ENCODE peak calls at places on chromosomes 12 and 14, in nine cellular contexts. One of them, this sample, is unnamed.
A peak's percentile ranks its signal among the peaks of the same experiment; 100 is the strongest.

GRCh38 chr14:51006781-51007211 is 62.5 kb upstream of the PYGL start:
- DNase-seq in PC-3: peak; percentile 86
- DNase-seq in MM.1S: no peak
- DNase-seq in PC-9: no peak
- DNase-seq in SK-N-SH: peak; percentile 64
- DNase-seq in GM23248: peak; percentile 95
- DNase-seq in HCT116: no peak
- DNase-seq in GM23338: no peak
- DNase-seq in Karpas-422: no peak
- DNase-seq in this sample: no peak

GRCh38 chr12:131152587-131152986 is 198.9 kb downstream of the ADGRD1 start:
- DNase-seq in PC-9: no peak
- DNase-seq in Karpas-422: no peak
- DNase-seq in SK-N-SH: no peak
- DNase-seq in GM23338: no peak
- DNase-seq in PC-3: no peak
- DNase-seq in MM.1S: no peak
- DNase-seq in GM23248: no peak
- DNase-seq in HCT116: no peak
- DNase-seq in this sample: no peak

GRCh38 chr12:116958402-116959197 is 47.9 kb downstream of the FBXW8 start:
- DNase-seq in MM.1S: no peak
- DNase-seq in PC-3: peak; percentile 97
- DNase-seq in PC-9: no peak
- DNase-seq in SK-N-SH: no peak
- DNase-seq in GM23248: peak; percentile 23
- DNase-seq in Karpas-422: no peak
- DNase-seq in GM23338: no peak
- DNase-seq in HCT116: no peak
- DNase-seq in this sample: no peak

GRCh38 chr14:69855180-69855817 is 23.9 kb upstream of the SMOC1 start:
- DNase-seq in GM23248: no peak
- DNase-seq in Karpas-422: no peak
- DNase-seq in PC-9: no peak
- DNase-seq in PC-3: no peak
- DNase-seq in HCT116: no peak
- DNase-seq in SK-N-SH: no peak
- DNase-seq in MM.1S: no peak
- DNase-seq in GM23338: no peak
- DNase-seq in this sample: no peak

GRCh38 chr14:23578560-23579310 is at the start of gene JPH4:
- DNase-seq in SK-N-SH: peak; percentile 89
- DNase-seq in MM.1S: no peak
- DNase-seq in GM23248: no peak
- DNase-seq in PC-9: no peak
- DNase-seq in PC-3: no peak
- DNase-seq in HCT116: no peak
- DNase-seq in Karpas-422: no peak
- DNase-seq in GM23338: peak; percentile 79
- DNase-seq in this sample: peak; percentile 35

GRCh38 chr12:49923878-49924610 is 20.3 kb upstream of the FAIM2 start:
- DNase-seq in SK-N-SH: no peak
- DNase-seq in Karpas-422: no peak
- DNase-seq in PC-3: no peak
- DNase-seq in GM23248: peak; percentile 23
- DNase-seq in MM.1S: no peak
- DNase-seq in GM23338: no peak
- DNase-seq in HCT116: no peak
- DNase-seq in PC-9: no peak
- DNase-seq in this sample: no peak

GRCh38 chr14:31060253-31060875 is 34.2 kb upstream of the STRN3 start:
- DNase-seq in HCT116: no peak
- DNase-seq in Karpas-422: no peak
- DNase-seq in PC-3: no peak
- DNase-seq in SK-N-SH: no peak
- DNase-seq in PC-9: no peak
- DNase-seq in MM.1S: no peak
- DNase-seq in GM23338: peak; percentile 47
- DNase-seq in GM23248: no peak
- DNase-seq in this sample: peak; percentile 16

GRCh38 chr12:83365317-83365716 is 678.6 kb downstream of the TMTC2 start:
- DNase-seq in PC-3: no peak
- DNase-seq in GM23248: no peak
- DNase-seq in HCT116: no peak
- DNase-seq in Karpas-422: no peak
- DNase-seq in MM.1S: no peak
- DNase-seq in SK-N-SH: no peak
- DNase-seq in PC-9: no peak
- DNase-seq in GM23338: no peak
- DNase-seq in this sample: no peak

GRCh38 chr12:108609535-108610335 is 11.9 kb upstream of the TMEM119 start:
- DNase-seq in GM23338: no peak
- DNase-seq in PC-3: no peak
- DNase-seq in GM23248: peak; percentile 93
- DNase-seq in SK-N-SH: peak; percentile 68
- DNase-seq in MM.1S: no peak
- DNase-seq in PC-9: no peak
- DNase-seq in Karpas-422: no peak
- DNase-seq in HCT116: no peak
- DNase-seq in this sample: peak; percentile 80

GRCh38 chr14:23056257-23056955 is 914 bp downstream of the CDH24 start:
- DNase-seq in GM23338: peak; percentile 87
- DNase-seq in GM23248: peak; percentile 81
- DNase-seq in MM.1S: peak; percentile 64
- DNase-seq in HCT116: peak; percentile 81
- DNase-seq in SK-N-SH: peak; percentile 87
- DNase-seq in PC-9: peak; percentile 71
- DNase-seq in PC-3: peak; percentile 80
- DNase-seq in Karpas-422: peak; percentile 92
- DNase-seq in this sample: peak; percentile 84

GRCh38 chr14:70635971-70636595 is 5.6 kb upstream of the TTC9 start:
- DNase-seq in HCT116: peak; percentile 58
- DNase-seq in MM.1S: no peak
- DNase-seq in Karpas-422: no peak
- DNase-seq in GM23248: no peak
- DNase-seq in PC-3: peak; percentile 82
- DNase-seq in PC-9: no peak
- DNase-seq in GM23338: no peak
- DNase-seq in SK-N-SH: no peak
- DNase-seq in this sample: peak; percentile 11

GRCh38 chr14:106141242-106142220 is 615.1 kb downstream of the TMEM121 start:
- DNase-seq in PC-9: no peak
- DNase-seq in MM.1S: no peak
- DNase-seq in SK-N-SH: peak; percentile 20
- DNase-seq in PC-3: no peak
- DNase-seq in GM23338: no peak
- DNase-seq in Karpas-422: peak; percentile 57
- DNase-seq in HCT116: no peak
- DNase-seq in GM23248: no peak
- DNase-seq in this sample: no peak

GRCh38 chr12:47038270-47038748 is 41.1 kb upstream of the PCED1B start:
- DNase-seq in MM.1S: no peak
- DNase-seq in Karpas-422: no peak
- DNase-seq in PC-9: no peak
- DNase-seq in SK-N-SH: no peak
- DNase-seq in GM23338: no peak
- DNase-seq in GM23248: no peak
- DNase-seq in PC-3: peak; percentile 87
- DNase-seq in HCT116: no peak
- DNase-seq in this sample: peak; percentile 34

GRCh38 chr14:53325176-53325806 is 172.2 kb upstream of the DDHD1 start:
- DNase-seq in GM23248: peak; percentile 9
- DNase-seq in PC-9: no peak
- DNase-seq in GM23338: peak; percentile 69
- DNase-seq in SK-N-SH: peak; percentile 7
- DNase-seq in Karpas-422: peak; percentile 65
- DNase-seq in MM.1S: no peak
- DNase-seq in PC-3: peak; percentile 27
- DNase-seq in HCT116: no peak
- DNase-seq in this sample: no peak

GRCh38 chr14:55454264-55455151 is 14.1 kb upstream of the TBPL2 start:
- DNase-seq in SK-N-SH: peak; percentile 79
- DNase-seq in PC-9: peak; percentile 60
- DNase-seq in Karpas-422: no peak
- DNase-seq in HCT116: peak; percentile 83
- DNase-seq in GM23248: peak; percentile 64
- DNase-seq in PC-3: peak; percentile 96
- DNase-seq in MM.1S: no peak
- DNase-seq in GM23338: no peak
- DNase-seq in this sample: peak; percentile 72

GRCh38 chr12:110042260-110042659 is 6.1 kb downstream of the C12orf76 start:
- DNase-seq in GM23338: no peak
- DNase-seq in PC-9: no peak
- DNase-seq in MM.1S: no peak
- DNase-seq in GM23248: no peak
- DNase-seq in HCT116: no peak
- DNase-seq in SK-N-SH: no peak
- DNase-seq in PC-3: no peak
- DNase-seq in Karpas-422: no peak
- DNase-seq in this sample: no peak

GRCh38 chr12:132330549-132330881 is 1.1 kb upstream of the GALNT9 start:
- DNase-seq in Karpas-422: no peak
- DNase-seq in GM23338: no peak
- DNase-seq in PC-9: no peak
- DNase-seq in MM.1S: no peak
- DNase-seq in SK-N-SH: no peak
- DNase-seq in HCT116: no peak
- DNase-seq in GM23248: no peak
- DNase-seq in PC-3: no peak
- DNase-seq in this sample: no peak
- H3K27me3 ChIP-seq in Karpas-422: no peaks in the 10 kb centered on the region
- H3K27me3 ChIP-seq in GM23338: peaks cover 33% of the 10 kb centered on the region
- H3K27me3 ChIP-seq in PC-9: peaks cover 84% of the 10 kb centered on the region
- H3K27me3 ChIP-seq in MM.1S: peaks cover 15% of the 10 kb centered on the region
- H3K27me3 ChIP-seq in SK-N-SH: peaks cover 87% of the 10 kb centered on the region
- H3K27me3 ChIP-seq in HCT116: no peaks in the 10 kb centered on the region
- H3K27me3 ChIP-seq in GM23248: peaks cover 18% of the 10 kb centered on the region
- H3K27me3 ChIP-seq in PC-3: peaks cover 58% of the 10 kb centered on the region
- H3K27me3 ChIP-seq in this sample: peaks cover 63% of the 10 kb centered on the region

GRCh38 chr12:12278899-12279298 is 12.1 kb upstream of the LRP6 start:
- DNase-seq in Karpas-422: no peak
- DNase-seq in GM23248: peak; percentile 83
- DNase-seq in PC-3: no peak
- DNase-seq in MM.1S: no peak
- DNase-seq in GM23338: no peak
- DNase-seq in SK-N-SH: no peak
- DNase-seq in HCT116: no peak
- DNase-seq in PC-9: no peak
- DNase-seq in this sample: no peak

GRCh38 chr12:12281134-12281533 is 14.3 kb upstream of the LRP6 start:
- DNase-seq in PC-9: no peak
- DNase-seq in SK-N-SH: no peak
- DNase-seq in MM.1S: no peak
- DNase-seq in Karpas-422: no peak
- DNase-seq in GM23248: no peak
- DNase-seq in PC-3: no peak
- DNase-seq in GM23338: no peak
- DNase-seq in HCT116: no peak
- DNase-seq in this sample: no peak

GRCh38 chr12:12282202-12282601 is 15.4 kb upstream of the LRP6 start:
- DNase-seq in SK-N-SH: no peak
- DNase-seq in Karpas-422: no peak
- DNase-seq in GM23248: no peak
- DNase-seq in MM.1S: no peak
- DNase-seq in PC-3: no peak
- DNase-seq in GM23338: no peak
- DNase-seq in HCT116: no peak
- DNase-seq in PC-9: no peak
- DNase-seq in this sample: no peak

GRCh38 chr12:12286441-12286840 is 19.6 kb upstream of the LRP6 start:
- DNase-seq in GM23248: no peak
- DNase-seq in PC-9: no peak
- DNase-seq in Karpas-422: no peak
- DNase-seq in MM.1S: no peak
- DNase-seq in PC-3: no peak
- DNase-seq in GM23338: no peak
- DNase-seq in HCT116: no peak
- DNase-seq in SK-N-SH: no peak
- DNase-seq in this sample: no peak

GRCh38 chr12:12282761-12283160 is 15.9 kb upstream of the LRP6 start:
- DNase-seq in PC-3: peak; percentile 60
- DNase-seq in PC-9: no peak
- DNase-seq in GM23338: no peak
- DNase-seq in GM23248: peak; percentile 74
- DNase-seq in MM.1S: no peak
- DNase-seq in HCT116: no peak
- DNase-seq in Karpas-422: no peak
- DNase-seq in SK-N-SH: no peak
- DNase-seq in this sample: no peak
- H3K9me2 ChIP-seq in PC-3: no peaks in the 10 kb centered on the region
- H3K9me2 ChIP-seq in PC-9: no peaks in the 10 kb centered on the region
- H3K9me2 ChIP-seq in GM23338: no peaks in the 10 kb centered on the region
- H3K9me2 ChIP-seq in GM23248: no peaks in the 10 kb centered on the region
- H3K9me2 ChIP-seq in MM.1S: no peaks in the 10 kb centered on the region
- H3K9me2 ChIP-seq in HCT116: no peaks in the 10 kb centered on the region
- H3K9me2 ChIP-seq in Karpas-422: no peaks in the 10 kb centered on the region
- H3K9me2 ChIP-seq in SK-N-SH: no peaks in the 10 kb centered on the region
- H3K9me2 ChIP-seq in this sample: no peaks in the 10 kb centered on the region

DNA sequence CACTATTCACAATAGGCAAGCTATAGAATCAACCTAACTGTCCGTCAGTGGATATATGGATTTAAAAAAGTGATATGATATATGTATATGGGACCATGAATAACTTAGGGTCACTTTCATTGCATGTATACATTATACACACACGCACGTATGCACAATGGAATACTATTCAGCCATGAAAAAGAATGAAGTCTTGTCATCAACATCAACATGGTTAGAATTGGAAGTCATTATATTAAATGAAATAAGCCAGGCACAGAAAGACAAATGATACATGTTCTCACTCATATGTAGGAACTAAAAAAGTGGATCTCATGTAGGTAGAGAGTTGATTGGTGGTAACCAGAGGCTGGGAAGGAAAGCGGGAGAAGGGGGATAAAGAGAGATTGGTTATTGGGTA is 234.3 kb downstream of the VRK1 start:
- DNase-seq in SK-N-SH: no peak
- DNase-seq in HCT116: no peak
- DNase-seq in Karpas-422: no peak
- DNase-seq in MM.1S: no peak
- DNase-seq in PC-9: no peak
- DNase-seq in PC-3: no peak
- DNase-seq in GM23338: no peak
- DNase-seq in GM23248: no peak
- DNase-seq in this sample: no peak
- H3K27me3 ChIP-seq in SK-N-SH: no peaks in the 10 kb centered on the region
- H3K27me3 ChIP-seq in HCT116: no peaks in the 10 kb centered on the region
- H3K27me3 ChIP-seq in Karpas-422: no peaks in the 10 kb centered on the region
- H3K27me3 ChIP-seq in MM.1S: no peaks in the 10 kb centered on the region
- H3K27me3 ChIP-seq in PC-9: no peaks in the 10 kb centered on the region
- H3K27me3 ChIP-seq in PC-3: no peaks in the 10 kb centered on the region
- H3K27me3 ChIP-seq in GM23338: peaks cover 39% of the 10 kb centered on the region
- H3K27me3 ChIP-seq in GM23248: no peaks in the 10 kb centered on the region
- H3K27me3 ChIP-seq in this sample: peaks cover 49% of the 10 kb centered on the region

DNA sequence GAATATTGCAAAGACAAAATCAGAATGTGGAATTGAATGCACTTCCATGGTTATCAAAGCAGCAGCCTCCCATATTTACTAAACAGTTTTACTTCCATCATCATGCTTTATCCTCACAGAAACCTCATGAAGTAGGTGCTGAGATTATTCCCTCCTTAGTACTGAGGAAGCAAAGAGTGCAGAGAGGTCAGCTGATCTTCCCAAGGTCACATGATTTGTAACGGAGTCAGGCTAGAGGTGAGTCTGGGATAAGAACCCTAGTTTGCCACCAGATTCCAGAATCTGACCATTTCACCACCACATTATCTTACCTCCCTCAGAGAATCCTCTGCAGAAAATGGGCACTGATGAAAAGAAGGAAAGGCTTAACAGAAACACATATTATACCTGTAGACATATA is 102.0 kb downstream of the LGR5 start:
- DNase-seq in SK-N-SH: no peak
- DNase-seq in PC-9: no peak
- DNase-seq in GM23248: no peak
- DNase-seq in HCT116: no peak
- DNase-seq in Karpas-422: no peak
- DNase-seq in MM.1S: no peak
- DNase-seq in GM23338: no peak
- DNase-seq in PC-3: no peak
- DNase-seq in this sample: no peak
- H3K9me2 ChIP-seq in SK-N-SH: no peaks in the 10 kb centered on the region
- H3K9me2 ChIP-seq in PC-9: no peaks in the 10 kb centered on the region
- H3K9me2 ChIP-seq in GM23248: no peaks in the 10 kb centered on the region
- H3K9me2 ChIP-seq in HCT116: no peaks in the 10 kb centered on the region
- H3K9me2 ChIP-seq in Karpas-422: no peaks in the 10 kb centered on the region
- H3K9me2 ChIP-seq in MM.1S: no peaks in the 10 kb centered on the region
- H3K9me2 ChIP-seq in GM23338: peaks cover 4% of the 10 kb centered on the region
- H3K9me2 ChIP-seq in PC-3: no peaks in the 10 kb centered on the region
- H3K9me2 ChIP-seq in this sample: no peaks in the 10 kb centered on the region